ENCODE peak calls at places on chromosomes 13 and 19, in five cellular contexts. B, A, T, P and Q are unnamed samples.

GRCh38 chr13:46624821-46625220 is 71.9 kb downstream of the LRCH1 start:
- DNase-seq in A (no peak), T (no peak), B (no peak), P (no peak), Q (no peak)

GRCh38 chr13:48068036-48068435 is 26.9 kb downstream of the MED4 start:
- DNase-seq in A (no peak), B (no peak), P (no peak), T (no peak), Q (no peak)

GRCh38 chr13:113882266-113882627 is 18.4 kb upstream of the GAS6 start:
- DNase-seq in A (no peak), T (no peak), B (no peak), P (no peak), Q (no peak)

GRCh38 chr13:33322965-33323668 is 37.6 kb upstream of the STARD13 start:
- DNase-seq in P (no peak), T (no peak), A (no peak), B (no peak), Q (no peak)

GRCh38 chr13:68174905-68175304 is 944.8 kb upstream of the PCDH9 start:
- DNase-seq in B (no peak), P (no peak), T (no peak), A (no peak), Q (no peak)

GRCh38 chr19:33684550-33685303 is 63.0 kb downstream of the CHST8 start:
- DNase-seq in P (no peak), B (no peak), A (no peak), T (no peak), Q (peak)

GRCh38 chr19:913080-913748 is at the start of gene R3HDM4:
- DNase-seq in B (peak), P (peak), A (peak), T (peak), Q (peak)

GRCh38 chr13:48749144-48749543 is 95.4 kb downstream of the CYSLTR2 start:
- DNase-seq in P (no peak), B (no peak), A (no peak), T (no peak), Q (no peak)

GRCh38 chr19:33683881-33684549 is 62.3 kb downstream of the CHST8 start:
- DNase-seq in T (no peak), A (no peak), B (no peak), P (no peak), Q (peak)

GRCh38 chr13:71751074-71751473 is 115.9 kb downstream of the DACH1 start:
- DNase-seq in B (no peak), T (no peak), A (no peak), P (no peak), Q (no peak)

GRCh38 chr19:4186087-4186993 is 3.9 kb downstream of the ANKRD24 start:
- DNase-seq in T (peak), A (peak), P (peak), B (peak), Q (no peak)

GRCh38 chr19:34436716-34437115 is 8.5 kb downstream of the UBA2 start:
- DNase-seq in T (no peak), P (no peak), B (no peak), A (no peak), Q (no peak)

GRCh38 chr13:71797487-71797886 is 69.5 kb downstream of the DACH1 start:
- DNase-seq in B (no peak), P (no peak), A (no peak), T (no peak), Q (no peak)

GRCh38 chr19:51501594-51502263 is at the start of gene SIGLEC12:
- DNase-seq in T (peak), B (peak), A (no peak), P (no peak), Q (peak)

GRCh38 chr19:43773725-43774102 is 7.1 kb downstream of the KCNN4 start:
- DNase-seq in B (no peak), A (no peak), T (no peak), P (no peak), Q (no peak)

GRCh38 chr19:37999309-38000213 is 92.6 kb downstream of the SIPA1L3 start:
- DNase-seq in B (no peak), P (no peak), A (no peak), T (peak), Q (peak)

GRCh38 chr19:2431318-2432055 is 4.1 kb upstream of the TIMM13 start:
- DNase-seq in B (no peak), A (no peak), T (no peak), P (no peak), Q (no peak)

GRCh38 chr19:43826787-43827754 is at the start of gene ZNF283:
- DNase-seq in A (peak), B (peak), T (peak), P (peak), Q (peak)

GRCh38 chr19:34484328-34484727 is 2.8 kb downstream of the WTIP start:
- DNase-seq in T (no peak), A (no peak), P (no peak), B (no peak), Q (no peak)

GRCh38 chr19:21482863-21483276 is 22.5 kb upstream of the ZNF429 start:
- DNase-seq in T (peak), A (peak), P (peak), B (peak), Q (peak)

GRCh38 chr19:14127929-14128509 is 8.4 kb downstream of the ASF1B start:
- DNase-seq in B (no peak), P (no peak), A (no peak), T (no peak), Q (no peak)

GRCh38 chr13:110538632-110539031 is 22.9 kb downstream of the RAB20 start:
- DNase-seq in P (no peak), A (no peak), B (no peak), T (no peak), Q (no peak)

GRCh38 chr19:15154002-15154612 is 46.7 kb downstream of the NOTCH3 start:
- DNase-seq in A (no peak), P (peak), B (peak), T (no peak), Q (peak)